ENCODE peak calls at places on chromosomes 6 and 20, in five cellular contexts. T is HepG2, D is WTC11, R is HFFc6, E is BJ. B is an unnamed sample.

GRCh38 chr20:49351775-49352174 is 73.9 kb upstream of the ZNFX1 start:
- DNase-seq in E (no peak), D (no peak), T (no peak), R (no peak), B (no peak)

GRCh38 chr6:27280064-27280539 is 32.0 kb downstream of the POM121L2 start:
- DNase-seq in E (no peak), T (peak), R (peak), D (peak), B (peak)

GRCh38 chr6:90008189-90008907 is 114.1 kb downstream of the GJA10 start:
- DNase-seq in T (no peak), D (no peak), R (no peak), E (no peak), B (no peak)

GRCh38 chr6:37735722-37736121 is 38.0 kb upstream of the MDGA1 start:
- DNase-seq in E (no peak), R (no peak), D (no peak), T (no peak), B (no peak)

GRCh38 chr20:35944189-35944588 is 10.1 kb downstream of the SCAND1 start:
- DNase-seq in D (no peak), E (no peak), T (no peak), R (no peak), B (no peak)

GRCh38 chr6:14108571-14109410 is 8.8 kb upstream of the CD83 start:
- DNase-seq in D (no peak), R (no peak), E (no peak), T (no peak), B (no peak)

GRCh38 chr20:32595143-32595542 is 10.0 kb upstream of the NOL4L start:
- DNase-seq in R (no peak), E (no peak), D (no peak), T (no peak), B (no peak)

GRCh38 chr20:57498425-57499400 is 26.2 kb downstream of the CTCFL start:
- DNase-seq in T (no peak), R (peak), D (peak), E (no peak), B (peak)

GRCh38 chr6:74745670-74746069 is 460.2 kb downstream of the COL12A1 start:
- DNase-seq in E (no peak), D (no peak), R (no peak), T (no peak), B (no peak)

GRCh38 chr20:17721802-17722486 is 22.2 kb downstream of the BANF2 start:
- DNase-seq in E (no peak), D (no peak), R (no peak), T (peak), B (no peak)

GRCh38 chr6:50353603-50354002 is 303.9 kb upstream of the DEFB112 start:
- DNase-seq in R (no peak), T (no peak), E (no peak), D (peak), B (no peak)

GRCh38 chr6:52020961-52021570 is 66.3 kb downstream of the PKHD1 start:
- DNase-seq in D (no peak), R (peak), E (no peak), T (peak), B (no peak)

GRCh38 chr20:819680-820327 is 13.7 kb upstream of the FAM110A start:
- DNase-seq in R (no peak), D (no peak), E (no peak), T (no peak), B (no peak)

GRCh38 chr20:24485981-24486380 is 16.6 kb downstream of the SYNDIG1 start:
- DNase-seq in D (no peak), T (no peak), R (no peak), E (no peak), B (no peak)

GRCh38 chr6:98215531-98215930 is 618.8 kb upstream of the POU3F2 start:
- DNase-seq in E (no peak), R (no peak), D (no peak), T (no peak), B (no peak)

GRCh38 chr6:24911983-24912382 is 23.8 kb downstream of the RIPOR2 start:
- DNase-seq in D (no peak), R (no peak), T (no peak), E (no peak), B (no peak)

GRCh38 chr6:134372603-134373281 is 54.8 kb upstream of the SGK1 start:
- DNase-seq in T (no peak), R (no peak), E (no peak), D (no peak), B (no peak)

GRCh38 chr20:58086763-58087566 is 141.5 kb downstream of the ANKRD60 start:
- DNase-seq in T (peak), R (peak), D (peak), E (no peak), B (peak)

GRCh38 chr6:106751501-106752252 is 122.3 kb downstream of the QRSL1 start:
- DNase-seq in E (no peak), R (peak), T (no peak), D (no peak), B (no peak)

GRCh38 chr6:71453307-71453706 is 164.7 kb downstream of the OGFRL1 start:
- DNase-seq in E (no peak), T (no peak), D (no peak), R (no peak), B (no peak)

GRCh38 chr20:38229376-38230252 is 30.9 kb downstream of the KIAA1755 start:
- DNase-seq in R (no peak), D (no peak), T (peak), E (no peak), B (peak)

GRCh38 chr20:56606174-56606945 is 22.7 kb upstream of the TFAP2C start:
- DNase-seq in D (no peak), T (no peak), R (no peak), E (no peak), B (no peak)

GRCh38 chr20:61055642-61056041 is 196.4 kb upstream of the CDH4 start:
- DNase-seq in T (no peak), D (no peak), E (no peak), R (no peak), B (no peak)

DNA sequence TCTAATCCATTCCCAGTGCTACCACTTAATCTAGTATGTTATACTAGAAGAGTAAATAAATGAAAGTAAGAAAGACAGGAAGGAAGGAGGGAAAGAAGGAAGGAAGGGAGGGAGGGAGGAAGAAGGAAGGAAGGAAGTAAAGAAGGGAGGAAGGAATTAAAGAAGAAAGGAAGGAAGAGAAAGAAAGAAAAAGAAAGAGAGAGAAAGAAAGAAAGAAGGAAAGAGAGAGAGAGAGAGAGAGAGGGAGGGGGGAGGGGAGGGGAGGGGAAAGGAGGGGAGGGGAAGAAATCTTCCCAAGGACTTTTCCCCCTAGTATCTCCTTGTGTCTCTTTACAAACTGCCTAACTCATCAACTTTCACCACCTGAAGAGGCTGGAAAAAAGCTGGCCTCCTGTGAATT is 20.8 kb upstream of the MUC21 start:
- DNase-seq in T (no peak), E (no peak), R (no peak), D (no peak), B (no peak)
- TF ChIP-seq CTCF in T (no peak), E (no peak), R (no peak), D (no peak), B (no peak)

GRCh38 chr20:50717974-50718761 is 13.2 kb upstream of the PARD6B start:
- DNase-seq in T (no peak), E (no peak), D (no peak), R (no peak), B (no peak)
- TF ChIP-seq CTCF in T (peak), E (peak), D (no peak), R (peak), B (no peak)

GRCh38 chr6:4323322-4323721 is 187.9 kb upstream of the ECI2 start:
- DNase-seq in T (no peak), E (no peak), D (no peak), R (no peak), B (no peak)

GRCh38 chr6:4322134-4322845 is 186.9 kb upstream of the ECI2 start:
- DNase-seq in R (no peak), T (no peak), D (no peak), E (no peak), B (no peak)

GRCh38 chr6:4322846-4323309 is 187.5 kb upstream of the ECI2 start:
- DNase-seq in R (no peak), E (no peak), T (no peak), D (no peak), B (no peak)

GRCh38 chr6:4327841-4328240 is 192.5 kb upstream of the ECI2 start:
- DNase-seq in D (no peak), E (no peak), T (no peak), R (no peak), B (no peak)
- TF ChIP-seq CTCF in D (no peak), E (no peak), T (no peak), R (no peak), B (no peak)

GRCh38 chr6:125986295-125986955 is at the start of gene TRMT11:
- DNase-seq in E (no peak), T (peak), R (peak), D (peak), B (peak)
- TF ChIP-seq CTCF in E (no peak), T (peak), R (peak), D (no peak), B (no peak)

DNA sequence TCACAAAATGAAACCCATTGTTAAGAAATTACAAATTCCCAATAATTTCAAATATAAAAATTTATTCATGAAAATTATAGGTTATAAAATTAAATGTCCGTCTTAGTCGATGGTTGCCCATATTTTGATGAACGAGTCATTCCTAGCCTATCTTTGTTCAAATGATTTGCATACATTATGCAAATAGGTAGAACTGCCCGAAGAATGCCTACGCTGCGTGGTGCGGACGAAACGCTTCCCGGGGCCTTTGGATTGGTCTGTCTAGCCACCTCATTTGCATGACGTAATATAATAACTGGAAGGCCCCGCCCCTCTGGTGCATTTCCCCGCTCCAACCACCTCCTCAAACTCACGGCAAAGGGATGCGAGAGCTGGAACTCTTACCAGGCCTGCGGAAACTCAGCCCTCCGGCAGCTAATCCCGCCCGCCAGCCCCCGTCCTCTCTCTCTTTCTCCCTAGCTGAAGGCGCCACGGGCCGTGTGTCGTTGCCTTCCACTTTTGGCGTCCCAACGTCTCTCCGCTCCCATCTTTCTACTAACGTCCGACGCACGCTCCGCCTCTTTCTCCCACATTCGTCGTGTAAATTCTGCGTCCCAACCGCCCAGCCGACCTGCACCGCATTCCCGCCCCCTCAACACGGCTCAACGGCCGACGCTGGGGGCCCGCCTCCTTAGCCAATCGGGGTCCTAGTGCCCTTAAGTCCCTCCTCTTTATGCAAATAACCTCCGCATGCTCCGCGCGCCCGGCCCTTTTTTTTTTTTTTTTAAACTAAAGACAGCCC is 520 bp upstream of the PRRC2A start:
- DNase-seq in T (peak), R (peak), E (peak), D (peak), B (peak)
- TF ChIP-seq CTCF in T (no peak), R (no peak), E (no peak), D (no peak), B (no peak)

DNA sequence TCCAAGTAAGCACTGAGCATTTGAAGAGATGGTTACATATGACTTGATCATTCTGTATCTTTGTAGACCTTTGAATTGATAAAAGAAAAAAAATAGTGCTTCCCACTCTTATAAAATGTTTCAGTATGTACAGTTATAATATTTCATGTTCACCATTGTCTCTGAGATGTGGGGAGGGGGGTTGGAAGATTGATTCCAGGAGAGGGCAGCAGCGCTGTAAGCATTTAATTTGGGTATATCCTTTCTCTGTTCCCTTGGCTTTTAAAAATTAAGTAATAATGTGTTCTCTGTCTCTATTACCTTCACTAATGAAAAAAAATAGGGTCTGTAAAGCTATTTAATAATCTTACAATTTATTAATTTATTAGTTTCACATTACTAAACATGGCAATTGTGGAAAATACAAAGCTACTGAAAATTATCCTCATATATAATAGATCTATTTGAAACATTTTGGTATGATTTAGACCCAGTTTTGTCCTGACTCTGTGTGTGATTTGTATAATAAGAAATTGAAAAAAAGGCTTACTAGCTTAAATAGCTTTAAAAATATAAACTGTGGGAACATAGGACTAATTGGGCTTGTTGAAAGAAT is 341.2 kb downstream of the CDKAL1 start:
- DNase-seq in D (no peak), R (no peak), T (peak), E (no peak), B (peak)
- TF ChIP-seq CTCF in D (no peak), R (peak), T (peak), E (peak), B (no peak)

GRCh38 chr6:7389451-7390217 is at the start of the genes CAGE1 and RIOK1:
- DNase-seq in D (peak), E (peak), T (peak), R (peak), B (peak)
- TF ChIP-seq CTCF in D (no peak), E (no peak), T (peak), R (peak), B (peak)

DNA sequence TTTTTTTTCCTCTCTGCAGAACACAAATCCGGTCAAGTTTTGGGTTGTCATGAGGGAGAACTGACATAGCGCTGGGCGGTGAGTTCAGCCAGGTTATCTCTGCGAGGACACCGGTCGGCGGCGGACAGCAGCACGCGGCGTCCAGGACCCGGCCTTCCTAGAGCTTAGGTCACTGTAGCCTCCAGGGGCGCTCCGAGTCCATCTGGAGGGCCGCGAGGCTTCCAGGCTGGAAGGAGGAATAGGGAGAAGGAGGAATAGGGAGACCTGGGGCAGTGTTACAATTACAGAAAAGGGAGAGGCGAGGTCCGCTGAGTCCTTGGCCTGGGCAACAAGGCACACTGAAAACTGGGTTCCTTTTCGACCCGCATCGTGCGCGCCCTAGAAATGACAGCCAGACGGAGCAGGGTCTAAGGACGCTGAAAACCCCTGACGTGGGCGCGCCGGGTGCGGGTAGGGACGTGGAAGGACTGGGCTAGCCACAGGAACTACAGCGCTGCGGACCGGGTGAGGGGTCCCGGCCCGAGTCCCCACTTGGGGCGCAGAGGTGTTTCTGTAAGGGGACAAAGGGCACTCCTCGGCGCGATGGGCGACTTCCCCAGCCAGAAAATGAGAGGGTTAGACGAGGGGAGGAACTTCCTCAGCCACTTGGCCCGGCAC is 536 bp upstream of the FNDC1 start:
- DNase-seq in R (no peak), E (no peak), T (peak), D (peak), B (peak)
- TF ChIP-seq CTCF in R (peak), E (peak), T (peak), D (peak), B (no peak)

B was measured in endothelial cell.